ENCODE peak calls at places on chromosome 11, in five cellular contexts. I is HCT116, M is Karpas-422, B is PC-3, N is aorta. D is an unnamed sample. For H3K4me1, the result is how much of the 10 kb centered on the place peaks cover.

GRCh38 chr11:130772266-130773227 is 143.7 kb downstream of the SNX19 start:
- DNase-seq in M (no peak), B (peak), N (no peak), I (no peak), D (no peak)

GRCh38 chr11:9265211-9266131 is at the start of gene DENND5A:
- DNase-seq in N (peak), M (peak), I (peak), B (peak), D (peak)

GRCh38 chr11:59839615-59840014 is 5.7 kb downstream of the CBLIF start:
- DNase-seq in M (no peak), B (no peak), N (no peak), I (no peak), D (no peak)

GRCh38 chr11:14248577-14248976 is 110.4 kb downstream of the RRAS2 start:
- DNase-seq in N (no peak), I (no peak), M (no peak), B (no peak), D (peak)

GRCh38 chr11:132278801-132279574 is 908.6 kb downstream of the NTM start:
- DNase-seq in I (no peak), N (no peak), M (no peak), B (peak), D (peak)

GRCh38 chr11:99271527-99271926 is 250.8 kb downstream of the CNTN5 start:
- DNase-seq in B (no peak), M (no peak), I (no peak), N (no peak), D (no peak)

GRCh38 chr11:65003282-65003681 is 6.5 kb upstream of the BATF2 start:
- DNase-seq in B (peak), M (no peak), N (no peak), I (no peak), D (no peak)

GRCh38 chr11:61334434-61335354 is 1.7 kb downstream of the TKFC start:
- DNase-seq in B (peak), I (no peak), M (peak), N (no peak), D (no peak)

GRCh38 chr11:128757886-128758612 is 64.2 kb downstream of the FLI1 start:
- DNase-seq in I (no peak), N (no peak), B (peak), M (no peak), D (peak)

GRCh38 chr11:117226388-117227385 is 5.2 kb downstream of the PCSK7 start:
- DNase-seq in N (peak), I (peak), B (peak), M (peak), D (peak)

GRCh38 chr11:112352907-112353306 is 92.2 kb upstream of the PLET1 start:
- DNase-seq in M (no peak), N (no peak), I (no peak), B (peak), D (no peak)

GRCh38 chr11:104191124-104191523 is 27.2 kb upstream of the PDGFD start:
- DNase-seq in N (no peak), M (no peak), B (peak), I (no peak), D (no peak)

GRCh38 chr11:86463955-86464354 is 89.3 kb downstream of the CCDC81 start:
- DNase-seq in M (no peak), B (no peak), N (no peak), I (no peak), D (no peak)

GRCh38 chr11:117547911-117548310 is 220.3 kb downstream of the CEP164 start:
- DNase-seq in B (no peak), N (no peak), M (no peak), I (no peak), D (no peak)

GRCh38 chr11:125410091-125410490 is 86.0 kb downstream of the FEZ1 start:
- DNase-seq in I (no peak), M (no peak), B (no peak), N (no peak), D (no peak)

GRCh38 chr11:101880208-101880607 is 34.6 kb upstream of the CEP126 start:
- DNase-seq in I (peak), B (peak), N (no peak), M (peak), D (peak)

GRCh38 chr11:15629690-15630321 is 515.1 kb downstream of the INSC start:
- DNase-seq in N (peak), M (peak), B (no peak), I (peak), D (peak)

GRCh38 chr11:103700605-103701004 is 335.8 kb upstream of the DDI1 start:
- DNase-seq in N (no peak), M (no peak), I (no peak), B (peak), D (no peak)

GRCh38 chr11:85974126-85974525 is 94.8 kb downstream of the PICALM start:
- DNase-seq in I (no peak), M (no peak), N (no peak), B (no peak), D (no peak)

GRCh38 chr11:68145120-68145866 is 24.1 kb upstream of the CHKA start:
- DNase-seq in N (no peak), I (no peak), B (peak), M (no peak), D (no peak)

GRCh38 chr11:44778200-44779100 is 51.7 kb downstream of the TSPAN18 start:
- DNase-seq in B (no peak), I (no peak), M (no peak), N (no peak), D (no peak)

GRCh38 chr11:44621784-44622183 is 56.3 kb downstream of the CD82 start:
- DNase-seq in B (no peak), I (no peak), M (no peak), N (no peak), D (no peak)

GRCh38 chr11:2701230-2701629 is 1.4 kb upstream of the KCNQ1OT1 start:
- DNase-seq in M (no peak), I (no peak), B (no peak), N (peak), D (no peak)

GRCh38 chr11:95916049-95916448 is 7.9 kb downstream of the MTMR2 start:
- DNase-seq in M (no peak), I (no peak), B (no peak), N (no peak), D (no peak)

GRCh38 chr11:12235945-12236743 is 125.8 kb downstream of the MICAL2 start:
- DNase-seq in I (peak), M (peak), N (peak), B (peak), D (peak)

GRCh38 chr11:16925495-16926065 is 88.6 kb downstream of the PLEKHA7 start:
- DNase-seq in B (peak), I (peak), N (peak), M (no peak), D (no peak)

GRCh38 chr11:126748097-126748756 is 252.3 kb downstream of the KIRREL3 start:
- DNase-seq in M (no peak), N (no peak), I (no peak), B (no peak), D (no peak)

GRCh38 chr11:20066013-20066782 is 94.1 kb downstream of the DBX1 start:
- DNase-seq in N (no peak), B (no peak), I (no peak), M (no peak), D (no peak)

GRCh38 chr11:111521132-111521531 is 6.6 kb downstream of the HOATZ start:
- DNase-seq in N (no peak), I (no peak), M (no peak), B (no peak), D (no peak)

GRCh38 chr11:58905141-58905715 is 34.1 kb upstream of the GLYATL1 start:
- DNase-seq in N (peak), I (no peak), M (no peak), B (peak), D (no peak)

GRCh38 chr11:91308069-91308468 is 916.5 kb upstream of the FAT3 start:
- DNase-seq in N (no peak), B (no peak), I (no peak), M (no peak), D (no peak)

GRCh38 chr11:93736129-93736528 is 5.2 kb downstream of the TAF1D start:
- DNase-seq in N (no peak), M (no peak), B (no peak), I (no peak), D (no peak)
- H3K4me1 ChIP-seq in N (under half), M (half or more), B (under half), I (under half), D (half or more)

DNA sequence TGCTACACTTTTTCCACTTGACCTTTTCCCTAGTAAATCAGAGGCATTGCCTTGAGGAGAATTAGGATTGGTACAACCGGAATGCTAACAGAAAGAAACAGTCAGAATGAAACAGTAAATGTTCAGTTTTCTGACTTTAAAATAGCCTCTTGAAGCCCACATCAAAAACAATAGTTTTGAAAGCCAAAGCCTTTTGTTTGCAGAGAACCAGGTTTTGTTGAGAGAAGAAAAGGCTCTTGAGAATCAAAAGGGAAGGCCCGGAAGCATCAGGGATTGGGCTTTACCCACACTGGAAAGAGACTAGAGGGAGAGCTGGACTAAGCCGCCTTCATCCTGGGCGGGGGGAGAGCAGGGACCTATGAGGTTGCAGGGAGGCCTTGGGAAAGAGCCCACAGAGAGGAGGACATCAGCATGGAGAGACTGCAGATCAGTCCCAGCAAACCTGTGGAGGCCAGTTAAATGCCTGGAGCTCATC is 12.4 kb downstream of the ADM start:
- DNase-seq in I (no peak), M (no peak), B (no peak), N (no peak), D (peak)
- H3K4me1 ChIP-seq in I (under half), M (under half), B (under half), N (under half), D (half or more)

GRCh38 chr11:74072721-74073120 is 63.8 kb upstream of the UCP3 start:
- DNase-seq in I (no peak), M (no peak), N (no peak), B (no peak), D (no peak)
- H3K4me1 ChIP-seq in I (under half), M (under half), N (under half), B (under half), D (under half)

GRCh38 chr11:94178331-94178730 is 49.7 kb downstream of the PANX1 start:
- DNase-seq in I (no peak), M (no peak), B (no peak), N (no peak), D (no peak)
- H3K4me1 ChIP-seq in I (under half), M (under half), B (under half), N (under half), D (under half)

D was measured in OCI-LY7.